ENCODE peak calls at places on chromosomes 5 and 9, in eight cellular contexts. W is memory B cell; V is activated naive CD4-positive, alpha-beta T cell treated with Interleukin-2 at 50 U/mL for 16 hours; N is neural crest cell; D is nephron progenitor cell; Q is HFF-Myc; T is bronchial epithelial cell; X is HT1080. C is an unnamed sample.
A peak's percentile ranks its signal among the peaks of the same experiment; 100 is the strongest.

GRCh38 chr9:134235366-134235765 is 71.0 kb upstream of the RNU6ATAC start:
- DNase-seq in W (no peak), V (no peak), N (no peak), D (no peak), Q (no peak), T (no peak), X (no peak), C (no peak)

GRCh38 chr9:123484130-123484529 is 128.1 kb downstream of the CRB2 start:
- DNase-seq in W (no peak), V (no peak), N (no peak), D (no peak), Q (no peak), T (no peak), X (no peak), C (no peak)

GRCh38 chr5:9441610-9442009 is 104.3 kb downstream of the SEMA5A start:
- DNase-seq in W (no peak), V (no peak), N (no peak), D (no peak), Q (no peak), T (peak; percentile 62), X (no peak), C (no peak)

GRCh38 chr9:115513148-115513547 is 395.2 kb upstream of the TNC start:
- DNase-seq in W (no peak), V (no peak), N (no peak), D (no peak), Q (no peak), T (no peak), X (no peak), C (no peak)

GRCh38 chr5:67301285-67301904 is 104.8 kb upstream of the CD180 start:
- DNase-seq in W (no peak), V (no peak), N (no peak), D (no peak), Q (peak; percentile 65), T (peak; percentile 90), X (peak; percentile 84), C (peak; percentile 72)

GRCh38 chr5:37170856-37171255 is 78.3 kb downstream of the CPLANE1 start:
- DNase-seq in W (no peak), V (no peak), N (no peak), D (no peak), Q (no peak), T (no peak), X (no peak), C (no peak)

GRCh38 chr5:132459983-132460834 is 30.4 kb downstream of the IRF1 start:
- DNase-seq in W (no peak), V (no peak), N (no peak), D (no peak), Q (no peak), T (no peak), X (peak; percentile 36), C (peak; percentile 83)

GRCh38 chr5:56346717-56347116 is 113.6 kb upstream of the ANKRD55 start:
- DNase-seq in W (no peak), V (no peak), N (no peak), D (no peak), Q (no peak), T (no peak), X (no peak), C (no peak)

GRCh38 chr9:134174073-134174449 is 9.7 kb upstream of the RNU6ATAC start:
- DNase-seq in W (peak; percentile 48), V (no peak), N (no peak), D (no peak), Q (no peak), T (no peak), X (no peak), C (peak; percentile 71)

GRCh38 chr5:174424219-174425053 is 299.9 kb upstream of the MSX2 start:
- DNase-seq in W (no peak), V (no peak), N (no peak), D (no peak), Q (no peak), T (no peak), X (no peak), C (no peak)

GRCh38 chr5:100852988-100853449 is 50.1 kb downstream of the ST8SIA4 start:
- DNase-seq in W (peak; percentile 51), V (no peak), N (no peak), D (no peak), Q (no peak), T (no peak), X (no peak), C (no peak)

GRCh38 chr5:169667896-169668674 is 31.0 kb downstream of the DOCK2 start:
- DNase-seq in W (no peak), V (no peak), N (no peak), D (no peak), Q (no peak), T (peak; percentile 31), X (no peak), C (no peak)

GRCh38 chr5:55306641-55307382 is 682 bp downstream of the DHX29 start:
- DNase-seq in W (no peak), V (no peak), N (no peak), D (no peak), Q (no peak), T (peak; percentile 20), X (peak; percentile 9), C (no peak)

GRCh38 chr5:33850100-33850594 is 41.6 kb downstream of the ADAMTS12 start:
- DNase-seq in W (peak; percentile 1), V (peak; percentile 28), N (no peak), D (no peak), Q (no peak), T (peak; percentile 3), X (peak; percentile 97), C (no peak)

GRCh38 chr9:35728041-35728971 is 3.7 kb downstream of the TLN1 start:
- DNase-seq in W (no peak), V (peak; percentile 31), N (peak; percentile 30), D (peak; percentile 56), Q (peak; percentile 69), T (peak; percentile 70), X (peak; percentile 88), C (peak; percentile 75)

GRCh38 chr9:137700911-137701310 is 82.1 kb downstream of the EHMT1 start:
- DNase-seq in W (no peak), V (no peak), N (no peak), D (no peak), Q (no peak), T (no peak), X (no peak), C (no peak)

GRCh38 chr9:18947772-18948391 is 85.1 kb downstream of the SAXO1 start:
- DNase-seq in W (no peak), V (no peak), N (no peak), D (no peak), Q (peak; percentile 17), T (no peak), X (no peak), C (no peak)

GRCh38 chr5:6202615-6203365 is 175.6 kb downstream of the MED10 start:
- DNase-seq in W (no peak), V (no peak), N (peak; percentile 14), D (no peak), Q (no peak), T (no peak), X (no peak), C (no peak)

GRCh38 chr5:473344-474192 is 30.6 kb downstream of the EXOC3 start:
- DNase-seq in W (peak; percentile 43), V (peak; percentile 26), N (no peak), D (peak; percentile 58), Q (no peak), T (peak; percentile 29), X (peak; percentile 48), C (peak; percentile 44)

GRCh38 chr5:50667079-50667652 is 729 bp downstream of the PARP8 start:
- DNase-seq in W (no peak), V (no peak), N (peak; percentile 57), D (peak; percentile 73), Q (no peak), T (peak; percentile 31), X (no peak), C (peak; percentile 69)

GRCh38 chr9:32345243-32345642 is 39.2 kb upstream of the ACO1 start:
- DNase-seq in W (no peak), V (no peak), N (no peak), D (no peak), Q (no peak), T (no peak), X (no peak), C (no peak)

GRCh38 chr5:171984748-171985419 is 21.6 kb downstream of the FBXW11 start:
- DNase-seq in W (no peak), V (peak; percentile 37), N (no peak), D (no peak), Q (peak; percentile 94), T (peak; percentile 82), X (peak; percentile 96), C (no peak)

GRCh38 chr9:110950041-110950645 is 88.1 kb downstream of the LPAR1 start:
- DNase-seq in W (no peak), V (no peak), N (no peak), D (no peak), Q (no peak), T (no peak), X (no peak), C (no peak)

GRCh38 chr5:14405267-14405666 is 176.3 kb upstream of the OTULINL start:
- DNase-seq in W (no peak), V (no peak), N (no peak), D (no peak), Q (no peak), T (no peak), X (peak; percentile 80), C (no peak)

GRCh38 chr9:95017661-95018060 is 291.2 kb downstream of the AOPEP start:
- DNase-seq in W (no peak), V (no peak), N (no peak), D (no peak), Q (no peak), T (peak; percentile 83), X (no peak), C (no peak)

GRCh38 chr5:87762631-87763030 is 349.9 kb upstream of the CCNH start:
- DNase-seq in W (no peak), V (no peak), N (no peak), D (no peak), Q (no peak), T (no peak), X (no peak), C (no peak)

GRCh38 chr9:5269249-5269715 is 35.2 kb downstream of the RLN2 start:
- DNase-seq in W (no peak), V (no peak), N (no peak), D (no peak), Q (no peak), T (peak; percentile 76), X (peak; percentile 97), C (no peak)

GRCh38 chr5:44868541-44868940 is 59.8 kb downstream of the MRPS30 start:
- DNase-seq in W (no peak), V (no peak), N (no peak), D (no peak), Q (no peak), T (peak; percentile 3), X (no peak), C (no peak)

GRCh38 chr5:93874080-93874479 is 132.7 kb upstream of the POU5F2 start:
- DNase-seq in W (no peak), V (no peak), N (no peak), D (no peak), Q (no peak), T (peak; percentile 65), X (peak; percentile 48), C (no peak)

GRCh38 chr9:112169368-112169767 is 5.7 kb downstream of the SUSD1 start:
- DNase-seq in W (no peak), V (no peak), N (no peak), D (no peak), Q (no peak), T (peak; percentile 92), X (no peak), C (no peak)

GRCh38 chr5:38922199-38922598 is 76.4 kb downstream of the OSMR start:
- DNase-seq in W (peak; percentile 9), V (peak; percentile 50), N (peak; percentile 55), D (peak; percentile 67), Q (no peak), T (peak; percentile 52), X (peak; percentile 52), C (no peak)

GRCh38 chr5:128007939-128008338 is 75.6 kb upstream of the SLC12A2 start:
- DNase-seq in W (no peak), V (no peak), N (no peak), D (no peak), Q (no peak), T (no peak), X (no peak), C (no peak)

GRCh38 chr5:32628049-32628803 is 42.9 kb downstream of the SUB1 start:
- DNase-seq in W (no peak), V (no peak), N (no peak), D (no peak), Q (no peak), T (no peak), X (no peak), C (no peak)